ENCODE peak calls at places on chromosomes 12 and 14, in five cellular contexts. Q is SK-N-SH, W is IMR-90, O is HepG2, S is GM12878. A is an unnamed sample.

GRCh38 chr14:63737582-63738006 is 9.7 kb upstream of the SGPP1 start:
- DNase-seq in Q (no peak), W (no peak), O (no peak), S (peak), A (no peak)

GRCh38 chr14:81555051-81555450 is 21.4 kb upstream of the SEL1L start:
- DNase-seq in Q (no peak), W (no peak), O (no peak), S (no peak), A (no peak)

GRCh38 chr12:10293151-10293550 is 14.5 kb upstream of the KLRD1 start:
- DNase-seq in Q (no peak), W (no peak), O (no peak), S (no peak), A (no peak)

GRCh38 chr12:104957388-104958008 is 592 bp downstream of the SLC41A2 start:
- DNase-seq in Q (peak), W (no peak), O (no peak), S (no peak), A (peak)

GRCh38 chr12:5402536-5402935 is 29.4 kb upstream of the NTF3 start:
- DNase-seq in Q (no peak), W (no peak), O (no peak), S (no peak), A (no peak)

GRCh38 chr14:103207038-103207403 is 83.8 kb downstream of the TNFAIP2 start:
- DNase-seq in Q (peak), W (no peak), O (no peak), S (no peak), A (peak)

GRCh38 chr12:48826209-48826855 is 8.0 kb downstream of the CACNB3 start:
- DNase-seq in Q (no peak), W (no peak), O (no peak), S (no peak), A (no peak)

GRCh38 chr12:39287409-39287808 is 155.5 kb downstream of the KIF21A start:
- DNase-seq in Q (peak), W (no peak), O (no peak), S (no peak), A (no peak)

GRCh38 chr12:124684971-124685688 is 117.7 kb upstream of the NCOR2 start:
- DNase-seq in Q (no peak), W (peak), O (no peak), S (no peak), A (no peak)

GRCh38 chr14:67270354-67270753 is 29.1 kb downstream of the PALS1 start:
- DNase-seq in Q (no peak), W (peak), O (no peak), S (no peak), A (no peak)

GRCh38 chr14:42090122-42090521 is 483.4 kb downstream of the LRFN5 start:
- DNase-seq in Q (no peak), W (no peak), O (no peak), S (no peak), A (no peak)

GRCh38 chr14:100528962-100529560 is 58.2 kb downstream of the BEGAIN start:
- DNase-seq in Q (peak), W (no peak), O (no peak), S (no peak), A (no peak)

GRCh38 chr12:24280085-24280842 is 330.8 kb upstream of the SOX5 start:
- DNase-seq in Q (no peak), W (no peak), O (peak), S (no peak), A (no peak)

GRCh38 chr12:62703011-62703380 is 232.0 kb downstream of the PPM1H start:
- DNase-seq in Q (no peak), W (peak), O (no peak), S (no peak), A (no peak)

GRCh38 chr14:51780741-51781140 is 79.7 kb upstream of the GNG2 start:
- DNase-seq in Q (no peak), W (peak), O (no peak), S (no peak), A (no peak)

GRCh38 chr14:69945905-69946304 is 66.7 kb downstream of the SMOC1 start:
- DNase-seq in Q (no peak), W (no peak), O (no peak), S (no peak), A (no peak)

GRCh38 chr14:34912182-34912581 is 37.0 kb upstream of the BAZ1A start:
- DNase-seq in Q (no peak), W (no peak), O (peak), S (no peak), A (peak)

GRCh38 chr14:49972840-49973239 is 80.0 kb downstream of the ARF6 start:
- DNase-seq in Q (no peak), W (peak), O (peak), S (no peak), A (peak)

GRCh38 chr14:31465113-31465512 is 7.8 kb upstream of the DTD2 start:
- DNase-seq in Q (no peak), W (peak), O (no peak), S (no peak), A (no peak)

GRCh38 chr14:60777856-60778578 is 43.5 kb downstream of the MNAT1 start:
- DNase-seq in Q (no peak), W (peak), O (no peak), S (no peak), A (no peak)

GRCh38 chr12:56040963-56041578 is 647 bp upstream of the RPS26 start:
- DNase-seq in Q (no peak), W (no peak), O (no peak), S (no peak), A (no peak)

GRCh38 chr12:68883151-68883550 is 49.8 kb downstream of the CPM start:
- DNase-seq in Q (no peak), W (no peak), O (no peak), S (no peak), A (no peak)

GRCh38 chr12:100959481-100959880 is 164.9 kb downstream of the ANO4 start:
- DNase-seq in Q (no peak), W (peak), O (no peak), S (no peak), A (no peak)

GRCh38 chr12:5522358-5523335 is 90.7 kb downstream of the NTF3 start:
- DNase-seq in Q (no peak), W (no peak), O (no peak), S (no peak), A (no peak)

GRCh38 chr12:120496353-120497340 is 734 bp downstream of the DYNLL1 start:
- DNase-seq in Q (peak), W (peak), O (no peak), S (no peak), A (peak)

GRCh38 chr12:16294589-16294988 is 17.1 kb upstream of the SLC15A5 start:
- DNase-seq in Q (no peak), W (no peak), O (no peak), S (no peak), A (no peak)

GRCh38 chr12:29847246-29847645 is 63.5 kb upstream of the TMTC1 start:
- DNase-seq in Q (no peak), W (no peak), O (no peak), S (no peak), A (no peak)

GRCh38 chr12:121961195-121961879 is 42.9 kb downstream of the CFAP251 start:
- DNase-seq in Q (no peak), W (no peak), O (no peak), S (no peak), A (no peak)

GRCh38 chr12:76123301-76124212 is 39.1 kb upstream of the NAP1L1 start:
- DNase-seq in Q (no peak), W (peak), O (no peak), S (no peak), A (no peak)

GRCh38 chr12:126668961-126669360 is 1598.0 kb upstream of the TMEM132C start:
- DNase-seq in Q (no peak), W (no peak), O (no peak), S (no peak), A (no peak)

GRCh38 chr12:14681640-14682039 is 14.8 kb downstream of the GUCY2C start:
- DNase-seq in Q (no peak), W (no peak), O (no peak), S (no peak), A (no peak)

GRCh38 chr14:96129128-96129736 is 75.4 kb upstream of the BDKRB2 start:
- DNase-seq in Q (no peak), W (no peak), O (no peak), S (no peak), A (no peak)

GRCh38 chr12:73421832-73422231 is 1115.8 kb upstream of the ATXN7L3B start:
- DNase-seq in Q (no peak), W (no peak), O (no peak), S (no peak), A (no peak)

GRCh38 chr12:106074706-106075392 is 63.9 kb downstream of the NUAK1 start:
- DNase-seq in Q (peak), W (peak), O (no peak), S (no peak), A (no peak)

GRCh38 chr12:102107970-102108369 is 11.9 kb downstream of the NUP37 start:
- DNase-seq in Q (no peak), W (no peak), O (no peak), S (no peak), A (no peak)

GRCh38 chr12:88566430-88566829 is 13.8 kb downstream of the KITLG start:
- DNase-seq in Q (no peak), W (no peak), O (peak), S (no peak), A (no peak)

DNA sequence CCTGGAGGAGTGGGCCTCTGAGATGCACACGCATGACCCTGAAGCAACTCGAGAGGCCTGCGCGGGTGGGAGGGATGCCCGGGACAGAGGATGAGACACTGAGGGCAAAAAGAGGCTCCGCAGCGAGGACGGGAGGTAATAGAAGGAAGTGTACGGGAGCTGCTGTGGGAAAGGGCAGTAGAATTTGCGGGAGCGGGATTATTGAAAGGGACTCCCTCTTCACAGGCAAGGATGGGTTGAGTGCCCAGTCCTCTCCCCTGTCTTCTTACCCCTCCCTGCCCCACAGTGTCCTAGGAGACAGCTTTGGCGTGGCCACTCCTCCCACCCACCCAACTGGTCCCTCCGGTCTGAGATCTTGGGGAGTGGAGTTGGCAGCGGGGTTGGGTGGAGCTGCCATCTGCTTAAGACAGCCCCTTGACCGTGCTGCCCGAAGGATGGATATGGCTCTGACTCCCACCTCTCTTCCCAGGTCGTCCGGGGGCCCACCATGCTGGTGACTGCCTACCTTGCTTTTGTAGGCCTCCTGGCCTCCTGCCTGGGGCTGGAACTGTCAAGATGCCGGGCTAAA is 15.7 kb upstream of the ESPL1 start:
- DNase-seq in Q (no peak), W (no peak), O (no peak), S (no peak), A (peak)
- TF ChIP-seq MXI1 in Q (no peak), W (no peak), O (no peak), S (no peak), A (no peak)

GRCh38 chr14:93332032-93332852 is 594 bp downstream of the BTBD7 start:
- DNase-seq in Q (peak), W (peak), O (peak), S (no peak), A (peak)
- TF ChIP-seq MXI1 in Q (no peak), W (no peak), O (peak), S (peak), A (no peak)

DNA sequence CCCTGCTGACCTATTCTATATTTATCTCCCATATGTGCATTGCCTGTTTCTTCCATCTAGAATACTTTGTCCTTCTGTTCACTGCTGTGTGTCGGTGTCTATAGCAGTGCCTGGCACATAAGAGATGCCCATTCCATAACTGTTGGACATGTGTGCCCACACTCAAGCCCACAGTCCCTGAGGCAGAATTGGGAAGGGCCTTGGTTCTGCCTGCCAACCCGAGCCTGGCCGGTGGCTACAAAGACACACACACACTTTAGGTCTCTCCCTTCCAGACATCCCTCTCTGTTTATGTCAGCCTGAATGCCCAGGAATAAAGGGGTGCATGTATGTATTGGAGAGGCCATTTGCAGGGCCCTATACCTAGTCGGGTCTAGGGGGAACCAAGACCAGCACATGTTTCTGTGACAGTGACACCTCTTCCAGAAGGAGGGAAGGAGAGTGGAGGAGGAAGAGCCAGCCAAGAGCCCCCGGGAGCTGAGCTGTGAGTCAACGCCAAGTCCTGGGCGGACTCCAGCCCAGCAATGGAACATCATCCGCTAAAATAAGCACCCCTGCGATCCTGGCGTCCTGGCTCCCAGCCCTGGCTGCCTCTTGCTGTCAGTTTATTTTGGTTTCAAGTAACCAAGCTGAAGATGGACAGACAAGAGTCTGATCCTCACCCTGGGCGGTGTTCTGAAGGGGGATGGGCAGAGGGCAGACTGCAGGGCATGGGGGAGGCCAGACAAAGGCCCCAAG is 4.3 kb upstream of the ASB2 start:
- DNase-seq in Q (no peak), W (peak), O (no peak), S (no peak), A (no peak)
- TF ChIP-seq MXI1 in Q (no peak), W (no peak), O (no peak), S (no peak), A (no peak)

DNA sequence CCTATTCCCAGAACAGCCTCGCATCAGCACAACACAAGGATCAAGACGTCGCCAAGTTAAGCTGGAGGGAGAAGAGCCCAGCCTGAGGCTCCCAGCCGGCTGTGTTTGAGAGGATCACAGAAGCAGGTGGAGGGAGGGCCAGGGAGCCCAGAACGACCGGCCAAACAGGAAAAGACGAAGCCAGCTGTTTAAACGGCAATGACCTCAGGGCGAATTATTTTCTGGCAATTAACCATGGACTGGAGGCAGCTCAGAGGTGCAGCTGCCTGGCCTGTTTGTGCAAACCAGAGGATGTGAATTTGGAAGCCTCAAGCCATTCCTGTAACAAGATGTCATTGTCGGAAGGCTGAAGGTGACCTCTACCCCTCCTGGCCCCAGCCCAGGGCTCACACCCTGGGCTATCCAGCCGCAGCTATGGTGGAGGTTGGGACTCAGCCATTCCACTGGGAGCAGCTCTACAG is 175.8 kb upstream of the PRMT8 start:
- DNase-seq in Q (peak), W (peak), O (no peak), S (no peak), A (no peak)
- TF ChIP-seq MXI1 in Q (no peak), W (no peak), O (no peak), S (no peak), A (no peak)

GRCh38 chr12:110501378-110501721 is 561 bp downstream of the VPS29 start:
- DNase-seq in Q (peak), W (peak), O (peak), S (no peak), A (no peak)
- TF ChIP-seq MXI1 in Q (no peak), W (no peak), O (no peak), S (no peak), A (no peak)

GRCh38 chr12:19574606-19575005 is 135.3 kb downstream of the AEBP2 start:
- DNase-seq in Q (peak), W (peak), O (peak), S (no peak), A (peak)

GRCh38 chr12:19575307-19576243 is 136.3 kb downstream of the AEBP2 start:
- DNase-seq in Q (peak), W (peak), O (peak), S (no peak), A (peak)

GRCh38 chr12:19573866-19574265 is 134.6 kb downstream of the AEBP2 start:
- DNase-seq in Q (no peak), W (no peak), O (no peak), S (no peak), A (no peak)

GRCh38 chr12:19576421-19576925 is 137.2 kb downstream of the AEBP2 start:
- DNase-seq in Q (no peak), W (peak), O (no peak), S (no peak), A (no peak)

GRCh38 chr12:19572920-19573558 is 133.7 kb downstream of the AEBP2 start:
- DNase-seq in Q (peak), W (peak), O (peak), S (no peak), A (peak)
- TF ChIP-seq MXI1 in Q (no peak), W (no peak), O (no peak), S (no peak), A (no peak)